ENCODE peak calls at places on chromosomes 3 and 15, in seven cellular contexts. B is IMR-90, E is H9, J is mesendoderm, F is mesenchymal stem cell, T is H1, G is trophoblast cell. R is an unnamed sample.

GRCh38 chr15:38072007-38072506 is 137.6 kb downstream of the TMCO5A start:
- DNase-seq in E (no peak), J (no peak), F (no peak), G (no peak), T (no peak), B (no peak), R (no peak)

GRCh38 chr3:106745344-106746168 is 631.7 kb upstream of the CCDC54 start:
- DNase-seq in F (no peak), G (peak), B (peak), J (peak), E (no peak), T (no peak), R (no peak)

GRCh38 chr3:165607221-165607620 is 230.0 kb downstream of the BCHE start:
- DNase-seq in G (no peak), E (no peak), J (no peak), B (no peak), T (no peak), F (no peak), R (no peak)

GRCh38 chr3:196600359-196600758 is 31.9 kb downstream of the FBXO45 start:
- DNase-seq in B (no peak), G (no peak), F (no peak), J (no peak), T (peak), E (no peak), R (no peak)

GRCh38 chr3:171311784-171312183 is 148.4 kb downstream of the TNIK start:
- DNase-seq in T (no peak), J (no peak), G (no peak), B (no peak), E (no peak), F (no peak), R (no peak)

GRCh38 chr15:44812029-44812517 is 75.7 kb downstream of the TRIM69 start:
- DNase-seq in G (no peak), J (no peak), B (no peak), T (no peak), F (no peak), E (no peak), R (no peak)

GRCh38 chr3:64798316-64798715 is 110.5 kb upstream of the ADAMTS9 start:
- DNase-seq in F (no peak), J (no peak), E (no peak), B (no peak), T (no peak), G (no peak), R (no peak)

GRCh38 chr3:174330303-174330702 is 528.8 kb upstream of the NAALADL2 start:
- DNase-seq in G (peak), T (no peak), F (peak), J (peak), B (peak), E (no peak), R (no peak)

GRCh38 chr3:4855676-4856075 is 123.6 kb upstream of the BHLHE40 start:
- DNase-seq in E (no peak), F (no peak), B (no peak), G (no peak), J (no peak), T (no peak), R (no peak)

GRCh38 chr3:102182162-102182561 is 252.7 kb upstream of the ZPLD1 start:
- DNase-seq in J (no peak), G (peak), T (no peak), E (no peak), F (peak), B (peak), R (no peak)

GRCh38 chr3:197154-197855 is 742 bp downstream of the CHL1 start:
- DNase-seq in T (peak), B (no peak), G (no peak), J (peak), E (peak), F (no peak), R (peak)

GRCh38 chr3:195662-196061 is 901 bp upstream of the CHL1 start:
- DNase-seq in J (peak), T (no peak), F (no peak), B (no peak), G (no peak), E (no peak), R (no peak)

GRCh38 chr3:197891-198491 is 1.4 kb downstream of the CHL1 start:
- DNase-seq in G (no peak), T (peak), F (no peak), E (peak), B (no peak), J (peak), R (peak)

GRCh38 chr3:194421-194820 is 2.1 kb upstream of the CHL1 start:
- DNase-seq in T (no peak), B (no peak), G (no peak), J (peak), E (no peak), F (no peak), R (no peak)

GRCh38 chr3:196322-197153 is at the start of gene CHL1:
- DNase-seq in E (peak), F (no peak), J (peak), T (peak), B (no peak), G (no peak), R (peak)
- H3K23ac ChIP-seq in E (no peak), F (no peak), J (peak), T (no peak), B (no peak), G (no peak), R (no peak)

DNA sequence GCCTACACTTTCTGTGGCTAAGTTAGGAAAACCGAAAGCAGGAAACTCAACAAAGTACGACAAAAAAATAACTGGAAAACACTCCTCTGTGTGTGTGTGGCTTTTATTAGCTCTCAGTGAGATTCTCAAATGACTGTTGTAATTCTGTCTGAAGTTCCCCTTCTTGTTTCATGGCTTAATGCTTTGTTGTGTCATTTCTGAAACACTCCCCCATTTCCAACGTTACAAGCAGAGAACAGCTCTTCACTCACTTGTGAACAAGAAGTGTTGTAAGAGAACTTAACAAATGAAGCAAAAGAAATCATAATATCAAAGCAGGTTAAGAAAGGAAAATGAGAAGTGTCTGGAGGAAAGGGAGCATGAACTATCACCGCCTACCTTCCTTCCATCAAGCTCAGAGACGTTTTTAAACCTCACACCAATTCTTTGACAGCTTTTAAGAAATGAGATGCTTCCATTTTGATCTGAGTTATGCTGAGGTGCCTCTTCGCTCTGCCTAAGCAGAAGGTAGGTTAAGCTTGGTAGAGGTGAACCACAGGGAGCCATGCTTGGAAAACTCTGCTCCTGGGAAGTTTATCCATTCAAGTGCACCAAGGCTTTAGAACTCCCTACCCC is 12.4 kb upstream of the SEC62 start:
- DNase-seq in B (no peak), J (no peak), G (no peak), T (no peak), F (no peak), E (no peak), R (no peak)
- H3K23ac ChIP-seq in B (no peak), J (no peak), G (no peak), T (no peak), F (no peak), E (no peak), R (no peak)

DNA sequence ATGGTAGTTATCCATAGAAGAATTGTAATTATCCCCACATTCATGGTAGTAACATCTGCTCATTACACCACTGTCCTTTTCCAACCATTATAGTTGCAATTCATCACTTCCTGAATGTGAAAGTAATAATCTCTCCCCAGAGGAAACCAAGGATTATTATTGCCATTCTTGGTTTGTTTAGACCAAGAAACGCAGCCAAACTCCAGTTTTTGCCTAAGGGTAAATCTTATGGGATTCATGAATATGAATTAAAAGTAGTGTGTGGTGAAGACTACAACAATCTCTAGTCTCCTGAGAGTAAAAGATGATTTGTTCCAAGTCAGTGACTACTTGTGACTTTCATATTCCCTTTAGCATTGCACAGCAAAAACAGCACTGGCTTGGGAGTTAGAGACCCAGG is 45.7 kb upstream of the ABI3BP start:
- DNase-seq in E (no peak), J (no peak), F (no peak), G (no peak), B (no peak), T (no peak), R (no peak)
- H3K23ac ChIP-seq in E (no peak), J (no peak), F (no peak), G (no peak), B (no peak), T (no peak), R (no peak)

DNA sequence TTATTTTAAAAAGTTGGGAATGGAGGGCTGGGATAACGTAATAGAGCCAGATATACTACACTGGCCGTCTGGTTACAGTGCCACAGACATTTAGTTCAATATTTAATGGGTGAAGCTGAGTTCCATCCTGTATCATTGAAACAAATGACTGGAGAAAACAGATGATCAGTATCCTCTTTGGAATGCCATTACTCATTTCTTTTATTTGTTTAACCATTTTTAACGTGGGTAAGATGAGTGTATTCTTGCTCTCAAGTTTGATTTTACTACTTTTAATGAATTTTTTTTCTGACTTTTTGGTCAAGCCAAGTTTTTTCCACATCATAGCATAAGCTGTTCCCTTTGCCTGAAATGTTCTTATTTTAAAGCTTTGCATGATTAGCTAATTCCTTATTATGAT is 53.9 kb upstream of the GRM7 start:
- DNase-seq in F (no peak), B (no peak), J (no peak), E (no peak), G (no peak), T (no peak), R (no peak)
- H3K23ac ChIP-seq in F (no peak), B (no peak), J (no peak), E (no peak), G (no peak), T (no peak), R (no peak)

GRCh38 chr3:19934098-19934566 is at the start of gene EFHB:
- DNase-seq in G (peak), E (peak), J (peak), F (peak), B (peak), T (peak), R (peak)
- H3K23ac ChIP-seq in G (no peak), E (no peak), J (no peak), F (no peak), B (no peak), T (no peak), R (no peak)

GRCh38 chr3:126936853-126937395 is 46.0 kb upstream of the PLXNA1 start:
- DNase-seq in F (no peak), J (no peak), G (no peak), B (no peak), T (no peak), E (no peak), R (no peak)

GRCh38 chr3:126932188-126932931 is 50.6 kb upstream of the PLXNA1 start:
- DNase-seq in T (no peak), G (no peak), E (no peak), F (peak), B (peak), J (no peak), R (no peak)

GRCh38 chr3:126934149-126934548 is 48.8 kb upstream of the PLXNA1 start:
- DNase-seq in T (no peak), B (peak), F (peak), J (peak), G (peak), E (no peak), R (peak)

GRCh38 chr3:126936110-126936509 is 46.8 kb upstream of the PLXNA1 start:
- DNase-seq in T (no peak), J (no peak), G (no peak), B (no peak), F (no peak), E (no peak), R (no peak)

GRCh38 chr3:126934991-126935390 is 47.9 kb upstream of the PLXNA1 start:
- DNase-seq in F (no peak), E (no peak), T (no peak), B (no peak), G (no peak), J (no peak), R (no peak)
- H3K23ac ChIP-seq in F (no peak), E (no peak), T (no peak), B (no peak), G (no peak), J (no peak), R (no peak)

DNA sequence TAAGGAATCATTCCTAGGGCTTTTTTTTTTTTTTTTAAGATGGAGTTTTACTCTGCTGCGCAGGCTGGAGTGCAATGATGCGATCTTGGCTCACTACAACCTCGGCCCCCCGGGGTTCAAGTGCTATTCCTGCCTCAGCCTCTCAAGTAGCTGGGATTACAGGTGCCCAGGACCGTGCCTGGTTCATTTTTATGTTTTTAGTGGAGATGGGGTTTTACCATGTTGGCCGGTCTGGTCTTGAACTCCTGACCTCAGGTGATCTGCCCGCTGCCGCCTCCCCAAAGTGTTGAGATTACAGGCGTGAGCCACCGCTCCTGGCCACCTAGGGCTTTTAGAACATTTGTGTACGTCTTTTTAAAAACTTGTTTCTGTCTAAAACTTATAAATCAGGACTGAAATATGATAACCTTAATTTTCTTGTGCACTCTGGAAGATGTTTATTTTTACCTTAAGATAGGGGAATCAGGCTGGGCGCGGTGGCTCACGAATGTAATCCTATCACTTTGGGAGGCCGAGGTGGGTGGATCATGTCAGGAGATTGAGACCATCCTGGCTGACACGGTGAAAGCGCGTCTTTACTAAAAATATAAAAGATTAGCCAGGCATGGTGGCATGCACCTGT is 21.8 kb downstream of the PIAS1 start:
- DNase-seq in E (no peak), G (no peak), F (no peak), B (no peak), T (no peak), J (no peak), R (no peak)
- H3K23ac ChIP-seq in E (no peak), G (no peak), F (no peak), B (no peak), T (no peak), J (no peak), R (no peak)

R was measured in neuronal stem cell.